ENCODE peak calls at places on chromosomes 1 and 21, in four cellular contexts. K is sigmoid colon, L is gastrocnemius medialis, U is A673. D is an unnamed sample. For H3K4me1, the result is how much of the 10 kb centered on the place peaks cover.

GRCh38 chr1:107935396-107936064 is 29.4 kb downstream of the VAV3 start:
- DNase-seq in K (no peak), U (no peak), L (no peak), D (peak)

GRCh38 chr1:230091473-230092231 is 24.6 kb downstream of the GALNT2 start:
- DNase-seq in U (peak), L (no peak), K (no peak), D (no peak)

GRCh38 chr1:108570128-108570527 is 10.2 kb downstream of the EEIG2 start:
- DNase-seq in U (peak), K (no peak), L (no peak), D (no peak)

GRCh38 chr1:22670352-22670964 is 17.4 kb downstream of the C1QB start:
- DNase-seq in K (no peak), L (no peak), U (no peak), D (no peak)

GRCh38 chr1:43706598-43707190 is 642 bp upstream of the ST3GAL3 start:
- DNase-seq in K (no peak), U (peak), L (no peak), D (no peak)

GRCh38 chr1:53442297-53442696 is 16.9 kb upstream of the DMRTB1 start:
- DNase-seq in L (no peak), U (peak), K (no peak), D (no peak)

GRCh38 chr1:44894591-44894990 is 51.5 kb upstream of the PTCH2 start:
- DNase-seq in K (no peak), U (no peak), L (no peak), D (no peak)

GRCh38 chr1:207025144-207025880 is 7.2 kb downstream of the C1orf116 start:
- DNase-seq in K (no peak), U (no peak), L (no peak), D (no peak)

GRCh38 chr1:116408803-116409720 is 36.0 kb downstream of the ATP1A1 start:
- DNase-seq in K (no peak), L (no peak), U (no peak), D (no peak)

GRCh38 chr1:224497714-224498573 is 63.3 kb upstream of the WDR26 start:
- DNase-seq in K (no peak), U (peak), L (no peak), D (no peak)

GRCh38 chr1:185648858-185649589 is 85.2 kb upstream of the HMCN1 start:
- DNase-seq in K (no peak), L (no peak), U (no peak), D (no peak)

GRCh38 chr21:45243603-45244002 is 44.1 kb downstream of the POFUT2 start:
- DNase-seq in K (no peak), U (no peak), L (no peak), D (no peak)

GRCh38 chr21:45244799-45245340 is 42.8 kb downstream of the POFUT2 start:
- DNase-seq in L (no peak), U (no peak), K (no peak), D (no peak)

GRCh38 chr21:45246014-45246413 is 41.7 kb downstream of the POFUT2 start:
- DNase-seq in K (no peak), U (no peak), L (no peak), D (no peak)

GRCh38 chr21:45236481-45236880 is 51.2 kb downstream of the POFUT2 start:
- DNase-seq in K (no peak), U (no peak), L (no peak), D (no peak)

DNA sequence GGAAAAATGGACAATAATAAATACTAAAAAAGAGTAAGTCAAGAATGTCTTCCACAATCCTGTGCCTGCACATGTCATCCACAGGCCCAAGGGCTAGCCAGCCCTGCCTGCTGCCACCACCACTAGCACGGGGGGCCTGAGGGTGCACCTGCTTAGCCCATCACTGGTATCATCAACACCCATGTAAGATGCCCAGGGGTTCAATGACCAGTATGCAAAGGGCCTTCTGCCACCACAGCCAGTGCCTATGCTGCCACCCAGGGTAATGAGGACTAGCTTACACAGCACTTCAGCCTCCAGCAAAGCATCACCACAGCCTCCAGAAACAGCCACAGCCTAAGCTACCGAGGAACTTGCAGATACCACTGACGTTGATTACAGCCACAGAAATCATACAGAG is 46.3 kb downstream of the POFUT2 start:
- DNase-seq in L (no peak), U (no peak), K (no peak), D (no peak)
- H3K4me1 ChIP-seq in L (under half), U (under half), K (under half), D (under half)

GRCh38 chr1:208332036-208332773 is 88.0 kb upstream of the PLXNA2 start:
- DNase-seq in L (no peak), K (no peak), U (no peak), D (no peak)

GRCh38 chr1:208332774-208333126 is 88.6 kb upstream of the PLXNA2 start:
- DNase-seq in L (no peak), U (no peak), K (no peak), D (no peak)

GRCh38 chr1:208333676-208334075 is 89.5 kb upstream of the PLXNA2 start:
- DNase-seq in U (no peak), K (no peak), L (no peak), D (no peak)

GRCh38 chr1:208336136-208336535 is 92.0 kb upstream of the PLXNA2 start:
- DNase-seq in U (no peak), L (no peak), K (no peak), D (no peak)

DNA sequence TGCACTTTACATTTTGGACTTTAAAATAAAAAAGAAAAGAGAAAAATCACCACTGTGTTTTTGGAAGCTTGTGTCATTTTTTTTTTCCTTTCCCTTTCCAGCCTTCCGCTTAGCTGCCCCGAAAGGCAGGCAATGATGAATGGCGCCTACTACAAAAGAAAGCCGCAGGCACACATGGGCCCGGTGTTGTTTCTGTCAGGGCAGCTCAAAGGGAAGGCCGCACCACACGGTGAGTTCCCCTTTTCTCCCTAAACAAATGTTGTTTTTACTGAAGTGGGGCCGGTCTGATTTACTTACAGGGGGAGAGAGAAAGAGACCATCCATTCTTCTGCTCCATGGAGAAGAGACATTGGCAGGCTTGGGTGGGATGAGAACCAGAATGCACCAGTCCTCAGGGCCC is 91.2 kb upstream of the PLXNA2 start:
- DNase-seq in U (no peak), K (no peak), L (no peak), D (no peak)
- H3K27ac ChIP-seq in U (no peak), K (no peak), L (no peak), D (no peak)

GRCh38 chr1:203765029-203765837 is at the start of gene LAX1:
- DNase-seq in L (no peak), U (no peak), K (no peak), D (no peak)
- H3K4me3 ChIP-seq in L (no peak), U (no peak), K (no peak), D (no peak)

DNA sequence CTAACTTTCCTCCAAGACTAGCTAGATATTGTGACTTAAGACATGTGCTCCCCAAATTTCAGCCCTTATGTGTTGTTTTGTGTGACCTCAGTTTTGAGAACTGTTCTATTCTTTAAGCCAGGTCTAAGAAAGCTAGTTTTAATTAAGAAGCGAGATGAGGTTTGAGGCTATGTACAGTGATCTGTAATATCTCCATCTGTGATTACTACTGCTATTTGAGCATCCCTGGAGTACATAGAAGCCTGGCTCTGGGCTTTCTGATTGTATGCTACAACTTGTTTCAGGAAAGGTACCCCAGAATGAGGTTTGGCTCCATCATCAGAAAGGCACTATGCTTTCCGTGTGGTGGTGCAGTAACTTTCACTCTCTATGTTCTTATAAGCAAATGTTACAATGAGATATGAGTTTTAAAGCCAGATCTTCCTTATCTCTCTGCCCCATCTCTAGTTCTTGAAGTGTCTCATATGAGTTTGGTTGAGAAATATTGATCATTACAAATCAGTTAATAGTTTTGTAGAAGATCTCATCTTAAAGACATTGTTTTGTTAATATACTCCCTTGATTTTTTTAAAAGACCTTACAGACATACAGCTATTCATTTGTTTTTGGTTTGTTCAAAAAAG is 605 bp downstream of the RGS4 start:
- DNase-seq in U (no peak), L (no peak), K (no peak), D (no peak)
- H3K4me1 ChIP-seq in U (under half), L (under half), K (under half), D (under half)

GRCh38 chr1:175717610-175718195 is 25.7 kb downstream of the TNR start:
- DNase-seq in U (no peak), K (no peak), L (no peak), D (no peak)
- H3K27ac ChIP-seq in U (no peak), K (no peak), L (no peak), D (no peak)

GRCh38 chr1:1542766-1543705 is 2.6 kb upstream of the TMEM240 start:
- DNase-seq in U (no peak), K (no peak), L (no peak), D (no peak)

GRCh38 chr1:1539310-1540014 is 962 bp downstream of the TMEM240 start:
- DNase-seq in K (peak), U (no peak), L (no peak), D (no peak)

GRCh38 chr1:1541956-1542765 is 1.7 kb upstream of the TMEM240 start:
- DNase-seq in K (no peak), L (no peak), U (no peak), D (no peak)

GRCh38 chr1:1540015-1540816 is at the start of gene TMEM240:
- DNase-seq in K (peak), L (peak), U (peak), D (peak)

DNA sequence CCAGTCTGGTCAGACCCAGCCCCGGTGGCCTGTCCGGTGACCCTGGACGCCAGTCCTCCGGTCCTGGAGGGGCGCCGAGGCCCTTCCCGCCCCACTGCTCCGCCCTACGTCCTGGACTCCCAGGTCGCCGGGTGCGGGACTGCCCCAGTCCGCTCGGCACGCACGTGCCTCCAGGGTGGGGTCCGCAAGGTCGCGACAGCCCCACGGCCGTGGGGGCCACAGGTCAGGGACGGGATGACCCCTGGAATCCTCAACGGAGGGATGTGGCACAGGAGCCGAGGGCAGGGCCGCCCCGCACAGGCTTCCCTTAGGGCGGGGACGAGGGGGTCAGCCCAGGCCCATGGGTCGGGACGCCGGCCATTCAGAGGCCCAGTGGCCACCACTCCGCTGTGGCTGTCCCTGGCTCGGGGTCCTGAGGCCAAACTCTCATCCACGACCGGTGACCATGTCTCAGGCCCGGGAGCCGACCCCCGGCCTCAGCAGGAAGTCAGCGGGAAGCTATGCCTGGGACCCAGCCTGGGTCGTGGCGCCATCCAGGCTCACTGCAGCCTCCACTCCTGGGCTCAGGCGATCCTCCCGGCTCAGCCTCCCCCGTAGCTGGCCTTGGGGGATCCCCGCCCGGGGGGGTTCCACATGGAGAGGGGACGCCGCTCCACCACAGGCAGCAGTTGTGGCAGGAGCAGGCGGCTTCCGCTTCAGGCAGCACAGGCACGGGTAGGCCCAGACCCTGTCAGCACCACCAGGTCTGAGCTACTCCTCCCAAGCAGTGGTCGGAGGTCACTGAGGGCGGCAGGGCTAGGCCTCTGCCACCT is 599 bp upstream of the TMEM240 start:
- DNase-seq in U (no peak), K (no peak), L (no peak), D (no peak)
- H3K4me3 ChIP-seq in U (peak), K (peak), L (peak), D (peak)

DNA sequence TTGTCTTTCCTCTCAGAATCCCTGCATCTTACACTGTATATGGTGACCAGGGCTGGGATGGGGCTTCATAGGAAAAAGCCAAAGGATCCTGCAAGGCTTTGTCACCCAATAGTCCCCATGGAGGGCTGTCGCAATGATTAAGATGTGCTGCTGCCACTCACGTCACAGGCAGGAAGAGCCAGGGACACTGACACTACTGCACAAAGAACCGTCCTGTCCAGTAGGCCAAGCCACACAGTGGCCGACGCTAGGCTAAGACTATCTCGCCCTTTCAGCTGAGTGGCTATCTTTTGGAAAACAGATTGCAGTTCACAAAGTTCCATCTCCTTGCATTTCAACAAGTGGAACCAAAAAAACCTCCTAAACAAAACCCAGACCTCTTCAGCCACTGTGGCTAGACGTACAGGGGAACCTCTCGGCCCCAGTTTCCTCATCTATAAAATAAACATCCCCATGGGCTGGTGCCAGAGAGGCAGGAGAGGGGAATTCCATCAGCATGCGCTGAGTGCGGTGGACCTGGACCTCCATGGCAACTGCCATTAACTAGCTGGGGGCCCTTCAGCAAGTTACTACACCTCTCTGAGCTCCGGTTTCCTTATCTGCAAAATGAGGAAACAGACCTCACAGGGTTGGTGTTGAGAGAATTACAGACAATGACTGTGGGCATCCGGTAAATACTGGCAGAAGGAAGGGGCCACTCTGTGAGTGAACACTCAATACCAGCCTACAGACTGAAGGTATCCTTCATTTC is 8.7 kb downstream of the CAPZB start:
- DNase-seq in L (no peak), U (no peak), K (no peak), D (no peak)
- H3K4me1 ChIP-seq in L (half or more), U (under half), K (half or more), D (under half)

DNA sequence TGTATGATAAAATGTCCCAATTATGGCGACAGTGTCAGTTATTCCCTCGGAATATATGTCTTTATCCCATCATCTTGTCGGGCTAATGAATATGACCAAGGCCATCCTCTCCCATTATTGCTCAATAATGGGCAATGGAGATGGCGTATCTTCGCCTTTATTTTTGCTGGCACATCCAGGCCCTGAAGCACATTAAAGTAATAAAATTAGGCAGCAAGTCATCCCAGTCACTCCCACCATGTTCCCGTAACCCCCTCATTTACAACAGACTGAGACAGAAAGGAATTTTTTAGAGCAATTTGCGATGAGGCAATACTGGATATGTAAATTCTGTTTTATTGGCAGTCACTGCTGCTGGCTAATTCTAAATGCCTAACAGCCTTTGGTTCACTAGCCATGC is 35.3 kb downstream of the CLIC6 start:
- DNase-seq in K (no peak), U (peak), L (no peak), D (no peak)
- H3K27ac ChIP-seq in K (peak), U (no peak), L (no peak), D (no peak)

GRCh38 chr1:209646558-209646957 is 5.7 kb downstream of the LAMB3 start:
- DNase-seq in U (no peak), K (no peak), L (no peak), D (no peak)

GRCh38 chr1:209643295-209644020 is 8.8 kb downstream of the LAMB3 start:
- DNase-seq in U (no peak), L (no peak), K (no peak), D (no peak)

GRCh38 chr1:209648366-209648765 is 3.9 kb downstream of the LAMB3 start:
- DNase-seq in L (no peak), K (no peak), U (peak), D (no peak)

GRCh38 chr1:209647212-209647611 is 5.0 kb downstream of the LAMB3 start:
- DNase-seq in U (no peak), L (no peak), K (no peak), D (no peak)

GRCh38 chr1:209645574-209646452 is 6.4 kb downstream of the LAMB3 start:
- DNase-seq in K (no peak), L (no peak), U (no peak), D (no peak)
- H3K4me3 ChIP-seq in K (no peak), L (no peak), U (no peak), D (no peak)